ENCODE peak calls at places on chromosomes 11 and 22, in five cellular contexts. X is heart right ventricle, J is prostate gland, Y is RWPE1, V is epithelial cell of esophagus. E is an unnamed sample.

GRCh38 chr22:49320714-49321476 is 506.8 kb downstream of the BRD1 start:
- DNase-seq in X (no peak), J (no peak), Y (no peak), V (no peak), E (peak; percentile 12)

GRCh38 chr22:29811377-29811776 is 26.7 kb downstream of the ASCC2 start:
- DNase-seq in X (no peak), J (no peak), Y (no peak), V (no peak), E (no peak)

GRCh38 chr22:32713737-32714457 is 87.6 kb upstream of the TIMP3 start:
- DNase-seq in X (no peak), J (no peak), Y (no peak), V (no peak), E (no peak)

GRCh38 chr11:11177156-11177808 is 175.8 kb downstream of the CSNK2A3 start:
- DNase-seq in X (no peak), J (no peak), Y (no peak), V (peak; percentile 22), E (no peak)

GRCh38 chr22:41568811-41569210 is 8.0 kb downstream of the CSDC2 start:
- DNase-seq in X (no peak), J (no peak), Y (no peak), V (no peak), E (no peak)

GRCh38 chr11:67558084-67558772 is 25.4 kb upstream of the GSTP1 start:
- DNase-seq in X (peak; percentile 61), J (no peak), Y (no peak), V (peak; percentile 11), E (no peak)

GRCh38 chr11:73149105-73149504 is 7.0 kb upstream of the FCHSD2 start:
- DNase-seq in X (no peak), J (no peak), Y (no peak), V (no peak), E (no peak)

GRCh38 chr22:40058265-40058664 is 63.5 kb downstream of the FAM83F start:
- DNase-seq in X (peak; percentile 23), J (no peak), Y (no peak), V (no peak), E (no peak)

GRCh38 chr11:47466701-47467250 is 17.8 kb upstream of the RAPSN start:
- DNase-seq in X (peak; percentile 37), J (no peak), Y (no peak), V (no peak), E (peak; percentile 55)

GRCh38 chr22:25704701-25705100 is 37.3 kb upstream of the MYO18B start:
- DNase-seq in X (no peak), J (no peak), Y (no peak), V (no peak), E (no peak)

GRCh38 chr11:73158356-73159051 is 16.4 kb upstream of the FCHSD2 start:
- DNase-seq in X (no peak), J (no peak), Y (no peak), V (no peak), E (peak; percentile 29)

GRCh38 chr22:31290494-31291402 is 1.5 kb downstream of the PIK3IP1 start:
- DNase-seq in X (peak; percentile 94), J (peak; percentile 97), Y (peak; percentile 90), V (peak; percentile 98), E (peak; percentile 97)

GRCh38 chr11:33324211-33324985 is 67.2 kb downstream of the HIPK3 start:
- DNase-seq in X (no peak), J (no peak), Y (no peak), V (no peak), E (no peak)

GRCh38 chr11:120675171-120675570 is 163.6 kb downstream of the GRIK4 start:
- DNase-seq in X (no peak), J (no peak), Y (no peak), V (no peak), E (no peak)

GRCh38 chr22:19709063-19709769 is 5.1 kb upstream of the SEPTIN5 start:
- DNase-seq in X (peak; percentile 73), J (no peak), Y (no peak), V (no peak), E (peak; percentile 50)

GRCh38 chr22:30643055-30643875 is 7.7 kb downstream of the SLC35E4 start:
- DNase-seq in X (peak; percentile 62), J (no peak), Y (no peak), V (no peak), E (no peak)

GRCh38 chr11:6737872-6738466 is 33.8 kb downstream of the OR2AG2 start:
- DNase-seq in X (no peak), J (no peak), Y (peak; percentile 45), V (peak; percentile 60), E (peak; percentile 75)

GRCh38 chr22:44192811-44193536 is 12.2 kb downstream of the PARVG start:
- DNase-seq in X (no peak), J (no peak), Y (no peak), V (no peak), E (no peak)

GRCh38 chr11:32437406-32438345 is 2.3 kb upstream of the WT1 start:
- DNase-seq in X (no peak), J (no peak), Y (no peak), V (no peak), E (peak; percentile 84)

GRCh38 chr11:60757231-60757800 is 649 bp downstream of the MS4A15 start:
- DNase-seq in X (no peak), J (no peak), Y (no peak), V (no peak), E (no peak)

GRCh38 chr11:45371251-45371749 is 85.2 kb upstream of the SYT13 start:
- DNase-seq in X (peak; percentile 61), J (peak; percentile 63), Y (peak; percentile 73), V (peak; percentile 63), E (peak; percentile 97)

GRCh38 chr22:31089101-31090100 is 8.3 kb downstream of the SMTN start:
- DNase-seq in X (peak; percentile 71), J (no peak), Y (no peak), V (no peak), E (peak; percentile 76)

GRCh38 chr11:43517518-43517917 is 158.8 kb downstream of the TTC17 start:
- DNase-seq in X (no peak), J (no peak), Y (no peak), V (peak; percentile 21), E (no peak)

GRCh38 chr11:65165847-65166317 is 4.2 kb upstream of the SPDYC start:
- DNase-seq in X (no peak), J (no peak), Y (no peak), V (no peak), E (no peak)

GRCh38 chr11:2885017-2885675 is 429 bp downstream of the CDKN1C start:
- DNase-seq in X (peak; percentile 64), J (peak; percentile 58), Y (no peak), V (peak; percentile 43), E (peak; percentile 82)

GRCh38 chr11:2289350-2289749 is 12.4 kb downstream of the C11orf21 start:
- DNase-seq in X (no peak), J (no peak), Y (no peak), V (no peak), E (peak; percentile 32)

GRCh38 chr11:36306888-36307287 is 10.8 kb downstream of the PRR5L start:
- DNase-seq in X (no peak), J (no peak), Y (no peak), V (peak; percentile 32), E (peak; percentile 66)

GRCh38 chr11:43879789-43880639 is 617 bp upstream of the ALKBH3 start:
- DNase-seq in X (no peak), J (no peak), Y (no peak), V (no peak), E (no peak)

GRCh38 chr11:119155733-119156492 is 7.1 kb downstream of the ABCG4 start:
- DNase-seq in X (no peak), J (no peak), Y (peak; percentile 26), V (no peak), E (peak; percentile 75)

GRCh38 chr22:30227438-30228228 is 18.9 kb downstream of the LIF start:
- DNase-seq in X (no peak), J (no peak), Y (no peak), V (no peak), E (no peak)

GRCh38 chr11:3920148-3920852 is 64.8 kb downstream of the STIM1 start:
- DNase-seq in X (no peak), J (no peak), Y (peak; percentile 18), V (peak; percentile 74), E (no peak)

GRCh38 chr11:128471138-128471661 is 116.2 kb downstream of the ETS1 start:
- DNase-seq in X (no peak), J (no peak), Y (no peak), V (no peak), E (no peak)

DNA sequence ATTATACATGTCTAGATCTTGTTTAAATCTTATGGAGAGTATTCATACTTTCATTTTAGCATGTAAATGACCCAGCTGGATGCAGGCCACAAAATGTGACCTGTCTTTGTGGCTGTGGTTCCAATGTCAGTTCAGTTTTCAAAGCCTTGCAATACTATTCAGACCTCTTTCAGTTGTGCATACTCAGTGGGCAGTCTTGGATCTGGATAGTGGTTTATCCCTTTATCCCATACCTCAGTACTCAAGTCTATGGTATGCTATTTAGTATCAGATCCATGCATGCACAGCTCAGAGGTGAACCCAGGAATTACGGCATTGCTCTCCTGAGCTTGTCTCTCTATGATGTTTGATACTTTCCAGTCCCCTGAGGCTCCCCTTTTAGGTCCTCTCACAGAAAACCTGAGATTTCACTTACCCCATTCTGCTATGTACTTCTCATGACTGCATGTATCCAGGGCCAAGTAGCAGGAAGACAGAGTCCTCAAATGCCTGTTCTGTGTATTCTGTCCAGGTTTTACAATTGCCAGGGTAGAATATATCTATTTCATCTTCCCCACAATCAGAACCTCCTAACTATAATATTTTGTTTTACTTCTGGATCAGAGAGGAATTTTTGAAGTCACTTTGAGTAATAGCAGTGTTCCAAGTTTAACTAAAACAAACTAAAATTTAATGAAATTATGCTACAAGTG is 6.9 kb upstream of the P4HA3 start:
- DNase-seq in X (no peak), J (no peak), Y (no peak), V (no peak), E (no peak)
- TF ChIP-seq CTCF in X (no peak), J (no peak), Y (no peak), V (no peak), E (no peak)

GRCh38 chr11:104531075-104531474 is 367.1 kb upstream of the PDGFD start:
- DNase-seq in X (no peak), J (no peak), Y (no peak), V (peak; percentile 28), E (peak; percentile 62)
- TF ChIP-seq CTCF in X (peak; percentile 12), J (no peak), Y (no peak), V (peak; percentile 27), E (peak; percentile 69)

DNA sequence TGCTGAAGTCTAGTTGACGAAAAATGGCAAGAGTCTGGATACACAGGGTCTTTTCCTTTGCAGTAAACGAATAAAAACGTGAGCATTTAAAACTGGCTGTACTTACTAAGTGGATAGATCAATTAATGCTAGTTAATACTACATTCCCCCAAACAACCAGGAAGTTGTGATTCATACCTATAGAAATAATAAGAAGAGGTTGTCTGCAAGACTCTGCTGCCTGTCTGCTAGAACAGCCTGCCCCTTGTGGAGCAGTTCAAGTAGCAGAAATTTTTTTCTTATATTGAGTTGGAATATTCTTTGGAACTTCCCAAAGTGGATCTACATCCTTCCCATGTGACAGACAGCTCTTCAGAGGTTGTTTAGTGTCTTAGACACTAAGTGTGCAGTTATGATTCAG is 86.8 kb downstream of the TEAD1 start:
- DNase-seq in X (no peak), J (no peak), Y (peak; percentile 58), V (peak; percentile 65), E (no peak)
- TF ChIP-seq CTCF in X (peak; percentile 33), J (no peak), Y (no peak), V (peak; percentile 66), E (peak; percentile 58)

GRCh38 chr22:24555496-24556253 is at the start of gene SNRPD3:
- DNase-seq in X (peak; percentile 92), J (peak; percentile 90), Y (peak; percentile 79), V (peak; percentile 96), E (peak; percentile 95)
- TF ChIP-seq CTCF in X (peak; percentile 23), J (peak; percentile 51), Y (no peak), V (peak; percentile 34), E (peak; percentile 47)